ENCODE peak calls at places on chromosomes 1 and 21, in eight cellular contexts. W is PC-3, P is foreskin fibroblast, M is HFF-Myc, C is lower lobe of right lung, H is aorta, S is adipocyte, X is left ventricle myocardium inferior. R is an unnamed sample.

GRCh38 chr1:246691622-246692495 is 32.4 kb upstream of the SCCPDH start:
- DNase-seq in W (no peak), H (no peak), M (no peak), S (no peak), X (no peak), C (no peak), P (no peak), R (no peak)

GRCh38 chr1:84944767-84945486 is 51.9 kb upstream of the LPAR3 start:
- DNase-seq in H (peak; percentile 71), P (peak; percentile 75), M (peak; percentile 88), C (no peak), X (peak; percentile 22), S (peak; percentile 97), W (peak; percentile 88), R (peak; percentile 71)

GRCh38 chr1:78101514-78101913 is 55.7 kb downstream of the GIPC2 start:
- DNase-seq in C (no peak), W (peak; percentile 93), P (peak; percentile 95), X (no peak), H (peak; percentile 55), S (peak; percentile 94), M (peak; percentile 67), R (peak; percentile 89)

GRCh38 chr1:15110128-15110866 is 43.2 kb upstream of the TMEM51 start:
- DNase-seq in C (no peak), P (no peak), M (no peak), H (no peak), X (no peak), S (no peak), W (no peak), R (no peak)

GRCh38 chr1:204323887-204324286 is 35.8 kb downstream of the PLEKHA6 start:
- DNase-seq in W (peak; percentile 72), X (no peak), P (peak; percentile 87), M (no peak), C (no peak), H (no peak), S (peak; percentile 62), R (peak; percentile 63)

GRCh38 chr1:57138432-57139078 is 172.7 kb upstream of the C8B start:
- DNase-seq in W (no peak), M (no peak), S (no peak), X (no peak), H (no peak), C (no peak), P (no peak), R (no peak)

GRCh38 chr1:203306970-203307541 is 1.7 kb downstream of the BTG2 start:
- DNase-seq in X (no peak), C (no peak), W (no peak), H (peak; percentile 70), S (no peak), P (no peak), M (no peak), R (no peak)

GRCh38 chr1:68269637-68270430 is 37.5 kb upstream of the WLS start:
- DNase-seq in X (no peak), P (peak; percentile 36), W (peak; percentile 81), M (peak; percentile 4), C (no peak), H (no peak), S (peak; percentile 57), R (no peak)

GRCh38 chr1:185926562-185926961 is 192.4 kb downstream of the HMCN1 start:
- DNase-seq in M (no peak), W (no peak), C (no peak), P (no peak), X (no peak), S (peak; percentile 33), H (no peak), R (no peak)

GRCh38 chr1:14969006-14969405 is 184.5 kb upstream of the TMEM51 start:
- DNase-seq in C (no peak), X (no peak), M (no peak), P (no peak), H (no peak), S (no peak), W (no peak), R (no peak)

GRCh38 chr1:163054056-163054706 is 15.0 kb upstream of the RGS4 start:
- DNase-seq in S (no peak), H (no peak), X (no peak), C (no peak), P (no peak), W (no peak), M (no peak), R (no peak)

GRCh38 chr1:87093286-87093685 is 178.9 kb downstream of the HS2ST1 start:
- DNase-seq in H (no peak), C (no peak), M (no peak), X (no peak), W (peak; percentile 88), P (no peak), S (peak; percentile 49), R (no peak)

GRCh38 chr21:29372063-29372802 is 73.5 kb downstream of the BACH1 start:
- DNase-seq in C (no peak), S (peak; percentile 94), P (peak; percentile 62), X (no peak), H (no peak), M (peak; percentile 81), W (peak; percentile 87), R (peak; percentile 50)

GRCh38 chr1:161427733-161428516 is 60.2 kb upstream of the CFAP126 start:
- DNase-seq in W (no peak), C (no peak), P (peak; percentile 35), H (no peak), S (peak; percentile 46), M (peak; percentile 42), X (no peak), R (peak; percentile 22)

GRCh38 chr1:43405219-43405875 is 15.6 kb downstream of the SZT2 start:
- DNase-seq in X (no peak), W (no peak), M (no peak), P (no peak), S (no peak), H (no peak), C (no peak), R (no peak)

GRCh38 chr1:107748529-107748928 is 216.5 kb downstream of the VAV3 start:
- DNase-seq in P (peak; percentile 3), H (no peak), M (no peak), S (peak; percentile 73), C (no peak), W (peak; percentile 56), X (no peak), R (no peak)

GRCh38 chr1:244214009-244214967 is 163.2 kb downstream of the ZBTB18 start:
- DNase-seq in S (peak; percentile 93), P (peak; percentile 97), C (no peak), H (no peak), X (peak; percentile 20), W (peak; percentile 90), M (peak; percentile 99), R (peak; percentile 93)

GRCh38 chr1:31799196-31799894 is 16.5 kb downstream of the SPOCD1 start:
- DNase-seq in M (no peak), C (no peak), P (no peak), H (no peak), S (no peak), X (no peak), W (no peak), R (no peak)

GRCh38 chr1:16173447-16174260 is 17.8 kb upstream of the EPHA2 start:
- DNase-seq in W (peak; percentile 98), C (peak; percentile 86), X (no peak), H (peak; percentile 69), P (peak; percentile 48), S (peak; percentile 81), M (no peak), R (no peak)

GRCh38 chr1:2126331-2127180 is 68.0 kb downstream of the FAAP20 start:
- DNase-seq in W (no peak), P (no peak), H (peak; percentile 46), C (peak; percentile 52), X (peak; percentile 13), M (no peak), S (no peak), R (no peak)
- H3K4me3 ChIP-seq in W (no peak overlapping the region), P (no peak overlapping the region), H (no peak overlapping the region), C (no peak overlapping the region), X (peak overlapping the region; percentile 29), M (no peak overlapping the region), S (no peak overlapping the region), R (no peak overlapping the region)

DNA sequence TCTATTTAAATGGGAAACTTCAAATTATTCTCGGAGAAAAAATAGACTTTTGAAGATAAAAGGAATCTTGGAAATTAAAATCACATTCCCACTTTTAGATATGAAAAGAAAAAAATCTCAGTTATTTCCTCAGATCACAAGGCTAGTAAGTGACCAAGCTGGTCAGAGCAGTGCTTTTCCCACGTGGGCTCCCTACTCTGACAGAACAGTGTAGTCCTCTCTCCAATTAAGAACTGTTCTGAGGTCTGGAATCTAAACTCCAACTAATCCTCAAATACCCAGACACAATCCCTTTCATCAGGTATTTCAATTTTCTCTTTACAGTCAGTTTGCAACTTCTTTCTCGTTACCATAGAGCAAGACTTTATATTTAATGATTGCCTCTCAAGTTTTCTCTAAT is 50.6 kb downstream of the RGS21 start:
- DNase-seq in W (no peak), P (no peak), S (no peak), X (no peak), M (no peak), C (no peak), H (no peak), R (no peak)
- H3K4me3 ChIP-seq in W (no peak overlapping the region), P (no peak overlapping the region), S (no peak overlapping the region), X (no peak overlapping the region), M (no peak overlapping the region), C (no peak overlapping the region), H (no peak overlapping the region), R (no peak overlapping the region)

GRCh38 chr1:20291621-20292020 is 946 bp downstream of the VWA5B1 start:
- DNase-seq in S (peak; percentile 4), W (no peak), C (no peak), M (no peak), H (no peak), P (no peak), X (no peak), R (no peak)

GRCh38 chr1:20285510-20285909 is 5.2 kb upstream of the VWA5B1 start:
- DNase-seq in W (no peak), S (no peak), P (no peak), X (no peak), H (no peak), C (no peak), M (no peak), R (no peak)

DNA sequence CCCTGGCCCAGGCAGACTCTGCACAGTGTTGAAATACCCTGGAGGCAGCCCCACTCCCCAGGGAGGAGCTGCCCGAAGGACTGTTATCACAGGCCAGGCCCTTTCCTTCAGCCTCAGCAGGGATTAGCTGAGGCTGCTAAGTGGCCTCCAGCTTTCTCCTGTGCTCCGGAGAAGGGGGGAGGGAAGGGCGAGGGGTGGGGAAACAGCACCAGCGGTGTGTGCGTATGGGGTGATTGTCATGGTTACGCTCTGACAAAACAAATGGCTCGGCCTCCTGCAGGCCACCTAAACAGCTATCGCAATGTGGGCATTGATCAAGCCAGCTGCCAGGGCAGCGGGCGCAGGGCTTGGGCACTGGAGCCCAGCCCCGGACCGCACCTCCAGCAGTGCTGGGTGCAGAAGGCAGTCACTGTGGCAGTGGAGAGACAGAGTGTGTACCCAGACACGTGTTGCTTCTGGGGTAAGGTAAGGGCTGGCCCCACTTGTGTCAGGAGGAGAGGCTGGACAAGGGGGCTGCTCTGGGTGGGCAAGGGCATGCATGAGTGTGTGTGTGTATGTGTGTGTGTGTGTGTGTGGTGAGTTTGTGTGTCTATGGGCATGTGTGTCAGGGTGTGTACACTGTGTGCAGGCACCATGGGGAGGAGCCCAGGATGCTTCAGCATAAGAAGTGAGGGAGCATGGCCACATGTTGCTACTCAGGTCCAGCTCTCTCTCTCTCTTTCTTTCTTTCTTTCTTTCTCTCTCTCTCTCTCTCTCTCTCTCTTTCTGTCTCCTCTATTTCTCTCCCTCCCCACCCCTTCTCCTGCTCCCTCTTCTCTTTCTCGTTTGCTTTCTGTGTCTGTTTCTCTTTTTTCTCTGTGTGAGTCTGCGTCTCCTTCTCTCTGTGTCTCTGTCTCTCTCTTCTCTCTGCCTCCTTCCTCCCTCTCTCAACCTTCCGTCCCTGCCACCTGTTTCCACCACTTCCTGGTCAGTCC is at the start of gene VWA5B1:
- DNase-seq in S (no peak), P (no peak), X (no peak), C (no peak), W (no peak), H (no peak), M (no peak), R (no peak)
- H3K4me3 ChIP-seq in S (no peak within 1 kb of the TSS), P (no peak within 1 kb of the TSS), X (peak within 1 kb of the TSS; percentile 39), C (peak within 1 kb of the TSS; percentile 30), W (no peak within 1 kb of the TSS), H (no peak within 1 kb of the TSS), M (no peak within 1 kb of the TSS), R (no peak within 1 kb of the TSS)

GRCh38 chr1:143699115-143699514 is 272.7 kb downstream of the FAM72C start:
- DNase-seq in W (no peak), S (no peak), C (peak; percentile 59), M (no peak), P (no peak), X (no peak), H (peak; percentile 42), R (no peak)
- H3K4me3 ChIP-seq in W (no peak overlapping the region), S (peak overlapping the region; percentile 28), C (peak overlapping the region; percentile 31), M (no peak overlapping the region), P (no peak overlapping the region), X (peak overlapping the region; percentile 30), H (no peak overlapping the region), R (no peak overlapping the region)